ENCODE peak calls at places on chromosome 7, in nine cellular contexts. A is PC-9, P is AG04450, S is BJ, X is neural crest cell, C is A549, T is RWPE1, Y is mesothelial cell of epicardium, Q is astrocyte of the cerebellum. E is an unnamed sample.

GRCh38 chr7:74043523-74043951 is 15.6 kb downstream of the ELN start:
- DNase-seq in P (peak), A (no peak), Q (no peak), S (peak), T (no peak), C (no peak), X (no peak), Y (no peak), E (no peak)

GRCh38 chr7:138460649-138461607 is 869 bp downstream of the TRIM24 start:
- DNase-seq in S (no peak), Q (peak), Y (peak), A (peak), X (peak), C (peak), T (peak), P (no peak), E (no peak)

GRCh38 chr7:6398943-6399342 is 48.8 kb downstream of the DAGLB start:
- DNase-seq in A (no peak), X (no peak), Y (no peak), S (no peak), C (no peak), Q (no peak), P (no peak), T (peak), E (no peak)

GRCh38 chr7:137932881-137933269 is 69.0 kb downstream of the CREB3L2 start:
- DNase-seq in S (peak), Q (no peak), A (no peak), X (no peak), C (peak), T (no peak), Y (no peak), P (no peak), E (peak)

GRCh38 chr7:165661-166369 is 26.6 kb upstream of the FAM20C start:
- DNase-seq in C (no peak), Y (no peak), X (no peak), Q (no peak), T (no peak), P (no peak), A (no peak), S (no peak), E (no peak)

GRCh38 chr7:132437730-132438129 is 138.5 kb downstream of the PLXNA4 start:
- DNase-seq in S (no peak), Y (no peak), C (no peak), Q (no peak), X (no peak), A (no peak), P (no peak), T (no peak), E (no peak)

GRCh38 chr7:151755131-151755787 is 121.7 kb downstream of the PRKAG2 start:
- DNase-seq in S (no peak), Y (no peak), X (no peak), P (peak), C (no peak), Q (no peak), T (no peak), A (no peak), E (no peak)

GRCh38 chr7:115122388-115122787 is 200.5 kb downstream of the MDFIC start:
- DNase-seq in Q (no peak), Y (no peak), A (no peak), P (no peak), X (no peak), T (no peak), S (no peak), C (no peak), E (no peak)

GRCh38 chr7:138545123-138545522 is 85.1 kb downstream of the TRIM24 start:
- DNase-seq in P (no peak), A (peak), C (no peak), Y (no peak), X (no peak), Q (no peak), S (no peak), T (no peak), E (no peak)

GRCh38 chr7:107469836-107470416 is at the start of gene GPR22:
- DNase-seq in A (no peak), Y (no peak), X (no peak), T (no peak), C (no peak), P (no peak), Q (no peak), S (no peak), E (no peak)

GRCh38 chr7:145224775-145225174 is 388.9 kb upstream of the TPK1 start:
- DNase-seq in Q (no peak), Y (no peak), X (no peak), S (no peak), A (no peak), C (no peak), T (no peak), P (no peak), E (no peak)

DNA sequence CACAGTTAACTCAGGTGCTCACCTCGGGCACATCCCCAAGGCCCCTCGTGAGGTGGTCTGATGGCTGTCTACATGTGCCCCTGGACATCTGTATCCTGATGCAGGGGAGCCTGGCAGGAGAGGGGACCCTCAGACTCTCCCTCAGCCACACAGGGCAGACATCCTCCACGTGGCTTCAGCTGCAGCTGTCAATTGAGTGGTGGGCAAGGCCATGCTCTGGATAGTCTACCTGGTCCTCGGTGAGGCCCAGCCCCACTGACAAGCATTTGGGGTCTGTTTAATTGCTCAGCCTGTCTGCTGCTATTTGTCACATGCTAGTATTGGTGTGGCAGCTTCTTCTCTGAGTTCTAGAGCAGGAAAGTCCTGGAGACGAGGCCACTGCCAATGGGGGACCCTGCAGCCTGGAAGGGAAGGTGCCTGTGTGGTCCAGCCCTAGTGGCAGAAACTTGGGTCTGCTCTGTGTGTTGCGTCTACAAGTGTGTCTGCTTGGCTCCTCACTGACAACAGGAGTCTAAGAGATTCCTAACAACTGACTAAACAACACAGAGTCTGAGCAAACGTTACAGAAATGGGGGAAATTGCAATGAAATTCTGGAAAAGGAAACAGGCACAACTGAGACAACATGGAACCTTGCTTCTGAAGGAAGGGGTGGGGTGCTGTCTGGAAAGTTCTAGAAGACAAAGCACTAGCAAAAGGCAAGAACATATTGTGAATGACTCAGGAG is 59.3 kb upstream of the IGFBP3 start:
- DNase-seq in S (no peak), A (peak), T (no peak), P (no peak), Q (no peak), C (no peak), X (no peak), Y (no peak), E (no peak)
- TF ChIP-seq CTCF in S (peak), A (no peak), T (no peak), P (peak), Q (no peak), C (no peak), X (no peak), Y (no peak), E (no peak)

DNA sequence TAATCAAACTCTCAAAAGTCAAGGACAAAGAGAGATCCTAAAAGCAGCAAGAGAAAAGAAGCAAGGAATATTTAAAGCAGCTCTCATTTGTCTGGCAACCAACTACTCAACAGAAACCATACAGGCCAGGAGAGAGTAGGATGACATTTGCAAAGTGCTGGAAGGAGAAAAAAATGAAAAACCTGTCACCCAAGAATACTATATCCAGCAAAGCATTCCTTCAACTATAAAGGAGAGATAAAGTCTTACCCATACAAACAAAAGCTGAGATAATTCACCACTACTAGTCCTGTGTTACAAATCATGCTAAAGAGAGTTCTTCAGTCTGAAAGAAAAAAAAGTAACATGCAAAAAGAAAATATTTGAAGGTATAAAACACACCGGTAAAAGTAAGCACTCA is 357.7 kb downstream of the PTPRN2 start:
- DNase-seq in C (no peak), A (no peak), X (no peak), T (no peak), Q (no peak), P (no peak), S (no peak), Y (no peak), E (no peak)
- TF ChIP-seq CTCF in C (no peak), A (no peak), X (no peak), T (no peak), Q (no peak), P (no peak), S (no peak), Y (no peak), E (no peak)

GRCh38 chr7:141251180-141251579 is 177.3 kb downstream of the TMEM178B start:
- DNase-seq in T (no peak), A (no peak), X (no peak), Q (no peak), P (no peak), Y (no peak), S (no peak), C (no peak), E (no peak)

GRCh38 chr7:141246426-141246825 is 172.6 kb downstream of the TMEM178B start:
- DNase-seq in P (no peak), X (no peak), S (no peak), C (no peak), Y (no peak), A (no peak), Q (no peak), T (no peak), E (no peak)

GRCh38 chr7:141257597-141257996 is 183.7 kb downstream of the TMEM178B start:
- DNase-seq in Q (no peak), P (no peak), X (no peak), C (no peak), Y (no peak), T (no peak), S (no peak), A (no peak), E (no peak)

GRCh38 chr7:141251957-141252356 is 178.1 kb downstream of the TMEM178B start:
- DNase-seq in C (no peak), P (no peak), A (no peak), X (no peak), Y (no peak), Q (no peak), T (no peak), S (no peak), E (no peak)
- TF ChIP-seq CTCF in C (no peak), P (no peak), A (no peak), X (no peak), Y (no peak), Q (no peak), T (no peak), S (no peak), E (no peak)

DNA sequence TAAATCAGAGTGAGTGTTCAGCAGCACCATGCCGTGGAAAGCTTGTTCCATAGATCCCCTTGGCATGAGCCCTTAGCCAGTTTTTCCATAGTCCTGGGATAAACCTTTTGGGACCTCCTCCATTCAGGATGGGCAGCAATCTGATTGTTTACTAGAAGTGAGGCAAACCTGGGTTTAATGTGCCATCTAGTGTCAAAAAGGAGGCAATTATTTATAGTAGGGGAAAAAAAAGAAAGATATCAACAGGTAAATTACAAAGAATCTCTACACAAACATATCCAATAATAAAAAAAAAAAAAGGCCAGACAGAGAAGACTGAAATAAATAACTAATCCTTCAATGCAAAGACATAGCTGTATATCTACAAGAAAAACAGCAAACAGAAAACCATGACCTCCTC is 229.0 kb upstream of the STK17A start:
- DNase-seq in S (no peak), T (no peak), Y (no peak), X (no peak), Q (no peak), A (no peak), P (no peak), C (no peak), E (no peak)
- TF ChIP-seq CTCF in S (no peak), T (no peak), Y (no peak), X (peak), Q (no peak), A (peak), P (no peak), C (no peak), E (no peak)

DNA sequence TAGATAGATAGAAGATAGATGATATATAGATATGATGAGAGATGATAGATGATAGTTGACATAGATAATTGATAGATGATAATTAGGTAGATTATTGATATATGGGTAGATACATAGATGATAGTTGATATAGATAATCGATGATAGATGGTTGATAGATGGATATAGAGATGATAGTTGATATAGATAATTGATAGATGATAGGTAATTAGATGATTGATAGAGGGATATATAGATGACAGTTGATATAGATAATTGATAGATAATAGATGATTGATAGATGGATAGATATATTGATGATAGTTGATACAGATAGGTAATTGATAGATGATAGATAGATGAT is 72.3 kb downstream of the PRR15 start:
- DNase-seq in T (no peak), X (no peak), C (no peak), A (no peak), S (no peak), Y (no peak), Q (no peak), P (no peak), E (no peak)
- TF ChIP-seq CTCF in T (peak), X (peak), C (no peak), A (peak), S (no peak), Y (no peak), Q (no peak), P (no peak), E (no peak)

GRCh38 chr7:26397786-26398435 is 106.2 kb downstream of the SNX10 start:
- DNase-seq in P (no peak), X (peak), T (no peak), Q (no peak), A (no peak), C (peak), S (no peak), Y (peak), E (no peak)

GRCh38 chr7:26398436-26399308 is 107.0 kb downstream of the SNX10 start:
- DNase-seq in Q (no peak), C (peak), A (peak), T (peak), S (no peak), P (no peak), Y (peak), X (peak), E (no peak)

GRCh38 chr7:26397326-26397725 is 105.7 kb downstream of the SNX10 start:
- DNase-seq in X (no peak), P (no peak), Y (no peak), C (no peak), S (no peak), Q (no peak), A (no peak), T (no peak), E (no peak)

GRCh38 chr7:26399747-26400146 is 108.1 kb downstream of the SNX10 start:
- DNase-seq in Q (no peak), A (no peak), C (no peak), Y (no peak), X (no peak), T (no peak), S (no peak), P (no peak), E (no peak)

GRCh38 chr7:26399309-26399610 is 107.6 kb downstream of the SNX10 start:
- DNase-seq in Q (no peak), P (no peak), C (peak), X (peak), A (no peak), S (no peak), T (no peak), Y (no peak), E (no peak)
- TF ChIP-seq CTCF in Q (no peak), P (no peak), C (peak), X (peak), A (peak), S (peak), T (no peak), Y (no peak), E (no peak)

GRCh38 chr7:48337012-48337621 is 165.9 kb downstream of the ABCA13 start:
- DNase-seq in S (no peak), T (peak), A (no peak), Q (peak), X (peak), Y (no peak), C (peak), P (no peak), E (no peak)
- TF ChIP-seq CTCF in S (peak), T (peak), A (peak), Q (peak), X (peak), Y (no peak), C (peak), P (peak), E (peak)

GRCh38 chr7:48004598-48004997 is 24.3 kb downstream of the SUN3 start:
- DNase-seq in P (no peak), Y (no peak), A (no peak), T (no peak), Q (no peak), X (no peak), S (no peak), C (no peak), E (no peak)
- TF ChIP-seq CTCF in P (no peak), Y (no peak), A (no peak), T (no peak), Q (no peak), X (no peak), S (no peak), C (no peak), E (no peak)